ENCODE peak calls at places on chromosomes 3 and 15, in six cellular contexts. M, Q, Z, G, P and I are unnamed samples.

GRCh38 chr3:31610700-31611275 is 78.1 kb downstream of the STT3B start:
- DNase-seq in M (peak; percentile 24), Q (peak; percentile 66), Z (no peak), G (no peak), P (no peak), I (no peak)

GRCh38 chr15:35605790-35606189 is 59.8 kb upstream of the DPH6 start:
- DNase-seq in M (no peak), Q (no peak), Z (no peak), G (no peak), P (no peak), I (no peak)

GRCh38 chr15:67501177-67501835 is 19.6 kb upstream of the C15orf61 start:
- DNase-seq in M (peak; percentile 51), Q (peak; percentile 54), Z (no peak), G (no peak), P (no peak), I (no peak)

GRCh38 chr15:40054746-40055575 is 16.0 kb upstream of the SRP14 start:
- DNase-seq in M (peak; percentile 64), Q (peak; percentile 82), Z (no peak), G (no peak), P (peak; percentile 80), I (no peak)

GRCh38 chr3:159761377-159761776 is 227.3 kb upstream of the IL12A start:
- DNase-seq in M (no peak), Q (peak; percentile 63), Z (peak; percentile 59), G (peak; percentile 70), P (no peak), I (no peak)

GRCh38 chr3:71195492-71195891 is 388.0 kb downstream of the FOXP1 start:
- DNase-seq in M (no peak), Q (peak; percentile 86), Z (no peak), G (no peak), P (no peak), I (no peak)

GRCh38 chr3:73203633-73204032 is 142.2 kb downstream of the EBLN2 start:
- DNase-seq in M (no peak), Q (no peak), Z (no peak), G (no peak), P (no peak), I (no peak)

GRCh38 chr3:186824430-186825139 is 17.9 kb upstream of the ADIPOQ start:
- DNase-seq in M (no peak), Q (no peak), Z (no peak), G (no peak), P (no peak), I (no peak)

GRCh38 chr15:91100561-91101355 is 701 bp downstream of the SV2B start:
- DNase-seq in M (peak; percentile 27), Q (peak; percentile 7), Z (no peak), G (no peak), P (no peak), I (no peak)

GRCh38 chr3:119944091-119944490 is 150.2 kb downstream of the GSK3B start:
- DNase-seq in M (no peak), Q (no peak), Z (no peak), G (no peak), P (no peak), I (no peak)

GRCh38 chr3:113625724-113626348 is 70.6 kb downstream of the USF3 start:
- DNase-seq in M (peak; percentile 23), Q (no peak), Z (peak; percentile 26), G (no peak), P (no peak), I (no peak)

GRCh38 chr3:113623827-113624226 is 72.6 kb downstream of the USF3 start:
- DNase-seq in M (no peak), Q (no peak), Z (no peak), G (no peak), P (no peak), I (no peak)

GRCh38 chr3:113628788-113629187 is 67.7 kb downstream of the USF3 start:
- DNase-seq in M (peak; percentile 7), Q (no peak), Z (no peak), G (no peak), P (no peak), I (no peak)

GRCh38 chr3:113628316-113628715 is 68.1 kb downstream of the USF3 start:
- DNase-seq in M (no peak), Q (no peak), Z (no peak), G (no peak), P (no peak), I (no peak)

DNA sequence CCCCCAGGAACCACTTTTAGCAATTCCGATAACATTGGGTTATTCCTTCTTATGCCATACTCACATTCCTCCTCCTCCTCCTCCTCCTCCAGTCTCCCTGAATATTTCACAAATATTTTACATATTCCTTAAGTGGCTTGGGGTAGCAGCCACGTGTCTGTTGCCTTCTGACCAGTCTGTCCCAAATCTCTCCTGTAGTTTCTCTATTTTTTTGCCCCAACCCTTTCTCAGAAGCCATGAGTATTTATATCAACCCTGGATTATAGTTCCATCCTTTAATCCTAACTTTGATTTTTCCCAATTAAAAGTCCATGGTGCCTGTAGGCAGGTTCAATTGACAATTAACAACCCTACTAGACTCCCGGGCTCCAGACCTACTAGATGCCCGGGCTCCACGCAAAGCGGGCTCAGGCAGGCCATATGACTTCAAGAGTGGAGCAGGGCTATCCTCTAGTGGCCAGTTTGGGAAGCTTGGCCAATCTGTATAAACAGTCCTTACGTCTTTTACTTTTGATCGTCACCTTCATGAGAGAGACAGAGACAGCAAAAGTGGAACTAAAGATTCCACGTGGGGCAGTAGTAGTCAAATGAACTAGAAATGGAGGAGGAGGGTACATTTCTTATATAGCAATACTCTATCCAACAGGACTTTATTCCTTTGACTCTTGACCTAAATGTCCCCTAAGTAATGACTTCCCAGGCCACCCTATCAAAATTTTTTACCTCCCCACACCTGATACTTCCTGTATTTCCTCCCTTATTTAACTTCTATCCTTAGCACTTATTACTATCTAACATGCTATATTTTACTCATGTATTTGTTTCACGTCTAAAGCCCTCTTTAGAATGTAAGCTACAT is 69.7 kb downstream of the USF3 start:
- DNase-seq in M (peak; percentile 83), Q (peak; percentile 58), Z (peak; percentile 58), G (no peak), P (peak; percentile 64), I (peak; percentile 32)
- TF ChIP-seq POLR2A in M (no peak), Q (no peak), Z (no peak), G (no peak), P (no peak), I (no peak)

GRCh38 chr3:172596394-172596706 is 73.1 kb upstream of the TNFSF10 start:
- DNase-seq in M (no peak), Q (no peak), Z (no peak), G (no peak), P (no peak), I (no peak)

GRCh38 chr3:172595648-172596393 is 72.6 kb upstream of the TNFSF10 start:
- DNase-seq in M (peak; percentile 75), Q (peak; percentile 40), Z (peak; percentile 48), G (no peak), P (no peak), I (no peak)

GRCh38 chr3:172591171-172591605 is 68.0 kb upstream of the TNFSF10 start:
- DNase-seq in M (no peak), Q (no peak), Z (no peak), G (no peak), P (no peak), I (no peak)

GRCh38 chr3:172592898-172593669 is 69.9 kb upstream of the TNFSF10 start:
- DNase-seq in M (peak; percentile 16), Q (no peak), Z (no peak), G (no peak), P (no peak), I (no peak)

DNA sequence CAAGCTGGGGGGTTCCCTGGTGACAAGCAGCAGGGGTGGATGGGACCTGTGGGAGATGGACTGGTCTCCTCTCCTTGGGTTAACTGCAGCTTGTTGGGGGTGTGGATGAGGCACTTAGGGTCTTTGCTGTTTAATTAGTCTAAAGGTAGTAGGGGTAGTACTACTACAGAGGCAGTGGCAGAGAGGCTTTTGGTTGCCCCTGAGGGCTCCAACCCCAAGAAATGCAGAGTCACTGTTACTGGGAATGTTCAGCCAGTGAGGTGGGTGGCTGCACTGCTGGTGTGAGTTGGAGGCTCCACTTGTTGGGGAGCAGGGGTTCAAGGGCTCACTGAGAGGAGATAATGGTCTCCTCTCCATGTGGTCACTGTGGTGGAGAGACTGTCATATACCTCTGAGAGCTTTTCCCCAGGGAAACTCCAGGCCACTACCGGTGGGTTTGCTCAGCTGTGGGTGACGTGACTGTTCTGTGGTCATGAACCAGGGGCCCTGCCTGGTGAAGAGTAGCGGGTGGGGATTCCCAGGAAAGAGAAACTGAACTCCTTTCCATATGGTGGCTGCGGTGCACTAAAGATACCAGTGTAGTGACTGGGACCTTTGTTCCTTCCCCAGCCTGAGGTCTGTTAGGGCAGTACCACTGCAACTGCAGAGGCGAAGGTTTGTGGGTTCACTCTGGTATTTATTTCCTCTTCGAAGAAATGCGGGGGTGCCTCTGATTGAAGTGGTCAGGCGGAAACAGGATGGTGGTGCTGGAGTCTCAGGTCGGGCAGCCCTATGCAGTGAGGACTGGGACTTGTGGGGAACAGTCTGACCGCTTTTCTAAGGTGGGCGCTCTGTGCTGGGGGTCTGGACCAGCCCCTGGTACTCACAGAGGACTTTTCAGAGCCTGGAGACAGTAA is 68.9 kb upstream of the TNFSF10 start:
- DNase-seq in M (peak; percentile 86), Q (peak; percentile 16), Z (no peak), G (no peak), P (no peak), I (no peak)
- TF ChIP-seq POLR2A in M (no peak), Q (no peak), Z (no peak), G (no peak), P (no peak), I (no peak)

DNA sequence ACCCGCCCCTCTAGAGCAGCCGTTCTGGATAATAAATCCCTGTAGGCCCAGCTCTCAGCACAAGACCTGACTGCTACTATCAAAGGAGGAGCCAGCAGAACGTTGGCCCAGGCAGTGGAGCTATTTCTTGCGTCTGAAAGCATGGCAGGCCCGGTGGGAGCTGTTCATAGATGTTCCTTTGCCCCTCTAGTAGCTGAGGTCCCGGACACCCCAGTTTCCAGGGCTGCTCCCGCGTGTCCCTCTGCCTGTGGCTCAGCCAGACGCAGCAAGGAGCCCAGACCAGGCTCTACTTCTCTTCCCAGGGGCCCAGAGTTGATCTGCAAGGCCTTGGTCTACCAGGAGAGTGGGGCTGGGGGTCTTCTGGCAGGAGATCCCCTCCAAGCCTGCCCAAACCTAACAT is 76.1 kb downstream of the FAM174B start:
- DNase-seq in M (no peak), Q (no peak), Z (no peak), G (no peak), P (no peak), I (no peak)
- TF ChIP-seq POLR2A in M (no peak), Q (no peak), Z (no peak), G (no peak), P (no peak), I (no peak)

DNA sequence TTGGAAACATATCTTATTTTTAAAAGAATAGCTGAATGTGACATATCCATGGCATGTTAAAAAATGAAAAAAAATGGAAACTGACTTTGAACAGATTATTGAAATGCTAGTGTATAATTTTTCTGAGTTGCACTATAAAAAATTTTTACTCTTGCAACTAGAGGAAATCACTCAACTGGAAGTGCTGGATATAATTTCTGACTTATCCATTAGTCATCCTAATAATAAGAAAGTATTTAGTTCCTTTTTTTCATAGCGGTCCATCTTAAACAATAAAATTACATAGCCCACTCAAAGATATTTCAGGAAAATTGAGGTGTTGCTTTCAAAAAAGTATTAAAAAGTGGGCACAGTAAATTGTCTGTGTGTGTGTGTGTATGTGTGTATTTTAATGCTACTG is 80.7 kb downstream of the MBNL1 start:
- DNase-seq in M (no peak), Q (peak; percentile 36), Z (no peak), G (no peak), P (no peak), I (no peak)
- TF ChIP-seq POLR2A in M (no peak), Q (no peak), Z (no peak), G (no peak), P (no peak), I (no peak)

GRCh38 chr15:89745768-89746167 is 5.3 kb downstream of the MESP1 start:
- DNase-seq in M (no peak), Q (no peak), Z (no peak), G (no peak), P (no peak), I (no peak)
- TF ChIP-seq POLR2A in M (no peak), Q (no peak), Z (no peak), G (no peak), P (no peak), I (no peak)

GRCh38 chr3:52154135-52155094 is at the start of gene POC1A:
- DNase-seq in M (peak; percentile 98), Q (peak; percentile 98), Z (peak; percentile 96), G (peak; percentile 96), P (peak; percentile 99), I (peak; percentile 84)
- TF ChIP-seq POLR2A in M (peak; percentile 62), Q (no peak), Z (no peak), G (peak; percentile 67), P (peak; percentile 61), I (no peak)